ENCODE peak calls at places on chromosomes 1 and 21, in ten cellular contexts. Q is activated CD4-positive, alpha-beta T cell treated with anti-CD3 and anti-CD28 coated beads, Interleukin-2, amount 50 U/mL, for 1 hour; P is stimulated activated CD8-positive, alpha-beta memory T cell treated with anti-CD3 and anti-CD28 coated beads, Interleukin-4, amount 100 ng/mL, for 48 hours; N is activated effector memory CD4-positive, alpha-beta T cell treated with Interleukin-2 at 50 U/mL for 16 hours; U is H7; L is GM23248; K is neuronal stem cell; Z is left kidney; M is cardiac fibroblast; W is effector memory CD4-positive, alpha-beta T cell. G is an unnamed sample.

GRCh38 chr1:191993549-191993948 is 164.7 kb upstream of the RGS18 start:
- DNase-seq in Q (no peak), P (no peak), N (no peak), U (peak), L (no peak), K (no peak), Z (peak), M (peak), W (no peak), G (no peak)

GRCh38 chr1:113872219-113872934 is 865 bp upstream of the PTPN22 start:
- DNase-seq in Q (no peak), P (no peak), N (no peak), U (no peak), L (peak), K (no peak), Z (no peak), M (peak), W (no peak), G (no peak)

GRCh38 chr1:106814418-106814817 is 242.1 kb upstream of the PRMT6 start:
- DNase-seq in Q (no peak), P (no peak), N (no peak), U (no peak), L (no peak), K (no peak), Z (no peak), M (no peak), W (no peak), G (no peak)

GRCh38 chr21:42213082-42213774 is 5.7 kb upstream of the ABCG1 start:
- DNase-seq in Q (no peak), P (peak), N (no peak), U (no peak), L (no peak), K (no peak), Z (no peak), M (no peak), W (no peak), G (no peak)

GRCh38 chr1:66446261-66447001 is 87.5 kb upstream of the SGIP1 start:
- DNase-seq in Q (peak), P (no peak), N (no peak), U (peak), L (peak), K (peak), Z (peak), M (peak), W (no peak), G (no peak)

GRCh38 chr1:6554907-6555778 is at the start of gene TAS1R1:
- DNase-seq in Q (no peak), P (no peak), N (no peak), U (peak), L (peak), K (no peak), Z (no peak), M (no peak), W (no peak), G (no peak)

GRCh38 chr21:43600642-43601397 is 58.5 kb downstream of the HSF2BP start:
- DNase-seq in Q (no peak), P (no peak), N (no peak), U (no peak), L (peak), K (no peak), Z (no peak), M (peak), W (no peak), G (no peak)

GRCh38 chr1:205042911-205043806 is at the start of gene CNTN2:
- DNase-seq in Q (no peak), P (no peak), N (no peak), U (peak), L (peak), K (no peak), Z (peak), M (no peak), W (no peak), G (no peak)

GRCh38 chr1:86155807-86156561 is 588 bp downstream of the COL24A1 start:
- DNase-seq in Q (no peak), P (no peak), N (no peak), U (peak), L (peak), K (peak), Z (peak), M (peak), W (no peak), G (peak)

GRCh38 chr1:40758578-40759343 is 24.8 kb upstream of the KCNQ4 start:
- DNase-seq in Q (no peak), P (no peak), N (no peak), U (no peak), L (no peak), K (no peak), Z (no peak), M (no peak), W (no peak), G (no peak)

GRCh38 chr1:57835620-57836019 is 411.8 kb upstream of the DAB1 start:
- DNase-seq in Q (no peak), P (no peak), N (no peak), U (peak), L (no peak), K (no peak), Z (peak), M (peak), W (no peak), G (no peak)

GRCh38 chr1:166692354-166692753 is 146.9 kb upstream of the POGK start:
- DNase-seq in Q (no peak), P (no peak), N (no peak), U (no peak), L (no peak), K (no peak), Z (no peak), M (no peak), W (no peak), G (no peak)

GRCh38 chr1:180563013-180563827 is 4.5 kb downstream of the OVAAL start:
- DNase-seq in Q (no peak), P (no peak), N (no peak), U (no peak), L (peak), K (no peak), Z (no peak), M (peak), W (no peak), G (no peak)

GRCh38 chr1:48051466-48052126 is 54.4 kb upstream of the TRABD2B start:
- DNase-seq in Q (no peak), P (no peak), N (no peak), U (no peak), L (no peak), K (no peak), Z (no peak), M (no peak), W (no peak), G (no peak)

GRCh38 chr1:154951901-154952657 is 3.8 kb downstream of the PBXIP1 start:
- DNase-seq in Q (peak), P (peak), N (peak), U (no peak), L (no peak), K (no peak), Z (peak), M (no peak), W (peak), G (no peak)

GRCh38 chr1:167196185-167196584 is 24.5 kb upstream of the POU2F1 start:
- DNase-seq in Q (no peak), P (no peak), N (no peak), U (peak), L (no peak), K (no peak), Z (no peak), M (peak), W (no peak), G (no peak)

GRCh38 chr1:40257688-40258444 is at the start of gene ZMPSTE24:
- DNase-seq in Q (peak), P (peak), N (peak), U (peak), L (peak), K (peak), Z (peak), M (peak), W (peak), G (peak)

GRCh38 chr1:30680429-30680828 is 43.0 kb downstream of the MATN1 start:
- DNase-seq in Q (no peak), P (no peak), N (no peak), U (no peak), L (no peak), K (no peak), Z (no peak), M (no peak), W (no peak), G (no peak)

GRCh38 chr1:66927528-66927927 is 2.7 kb downstream of the MIER1 start:
- DNase-seq in Q (no peak), P (no peak), N (no peak), U (no peak), L (peak), K (no peak), Z (no peak), M (no peak), W (no peak), G (no peak)

GRCh38 chr21:36693144-36694040 is 5.5 kb upstream of the SIM2 start:
- DNase-seq in Q (no peak), P (no peak), N (no peak), U (peak), L (no peak), K (peak), Z (peak), M (no peak), W (no peak), G (no peak)

GRCh38 chr1:115303364-115303763 is 34.7 kb downstream of the NGF start:
- DNase-seq in Q (no peak), P (no peak), N (no peak), U (no peak), L (no peak), K (no peak), Z (no peak), M (no peak), W (no peak), G (no peak)

GRCh38 chr1:20732588-20733360 is at the start of gene SH2D5:
- DNase-seq in Q (peak), P (peak), N (peak), U (peak), L (peak), K (peak), Z (peak), M (peak), W (peak), G (peak)

GRCh38 chr1:14138135-14138506 is 438.1 kb downstream of the PRDM2 start:
- DNase-seq in Q (no peak), P (no peak), N (no peak), U (no peak), L (peak), K (no peak), Z (no peak), M (no peak), W (no peak), G (no peak)

GRCh38 chr1:206521002-206521585 is 13.8 kb downstream of the RASSF5 start:
- DNase-seq in Q (no peak), P (no peak), N (no peak), U (no peak), L (no peak), K (no peak), Z (peak), M (no peak), W (no peak), G (no peak)

GRCh38 chr1:241432241-241432640 is 75.2 kb upstream of the RGS7 start:
- DNase-seq in Q (no peak), P (no peak), N (no peak), U (no peak), L (no peak), K (no peak), Z (no peak), M (peak), W (no peak), G (no peak)